ENCODE peak calls at places on chromosomes 12 and 14, in five cellular contexts. One of them, this sample, is unnamed.

GRCh38 chr12:88884600-88884999 is 304.3 kb upstream of the KITLG start:
- DNase-seq in adrenal gland: no peak
- DNase-seq in uterus: no peak
- DNase-seq in transverse colon: no peak
- DNase-seq in breast epithelium: no peak
- DNase-seq in this sample: no peak

GRCh38 chr14:78959674-78960264 is 789.6 kb downstream of the NRXN3 start:
- DNase-seq in adrenal gland: peak
- DNase-seq in uterus: peak
- DNase-seq in breast epithelium: peak
- DNase-seq in transverse colon: peak
- DNase-seq in this sample: no peak

GRCh38 chr12:51521554-51522276 is 69.3 kb upstream of the SCN8A start:
- DNase-seq in adrenal gland: no peak
- DNase-seq in transverse colon: no peak
- DNase-seq in uterus: no peak
- DNase-seq in breast epithelium: no peak
- DNase-seq in this sample: no peak

GRCh38 chr12:74896186-74896585 is 313.5 kb downstream of the KCNC2 start:
- DNase-seq in uterus: no peak
- DNase-seq in adrenal gland: no peak
- DNase-seq in transverse colon: no peak
- DNase-seq in breast epithelium: no peak
- DNase-seq in this sample: no peak

GRCh38 chr12:62724947-62725447 is 210.0 kb downstream of the PPM1H start:
- DNase-seq in transverse colon: peak
- DNase-seq in breast epithelium: peak
- DNase-seq in uterus: peak
- DNase-seq in adrenal gland: no peak
- DNase-seq in this sample: no peak

GRCh38 chr12:75116611-75117010 is 93.0 kb downstream of the KCNC2 start:
- DNase-seq in uterus: no peak
- DNase-seq in transverse colon: no peak
- DNase-seq in adrenal gland: no peak
- DNase-seq in breast epithelium: no peak
- DNase-seq in this sample: no peak

GRCh38 chr12:80241576-80242273 is 142.4 kb downstream of the OTOGL start:
- DNase-seq in adrenal gland: no peak
- DNase-seq in transverse colon: no peak
- DNase-seq in uterus: no peak
- DNase-seq in breast epithelium: no peak
- DNase-seq in this sample: no peak

GRCh38 chr12:108348842-108349241 is 9.7 kb upstream of the CMKLR1 start:
- DNase-seq in adrenal gland: no peak
- DNase-seq in breast epithelium: no peak
- DNase-seq in transverse colon: no peak
- DNase-seq in uterus: no peak
- DNase-seq in this sample: no peak

GRCh38 chr12:47988073-47989022 is 15.9 kb downstream of the COL2A1 start:
- DNase-seq in transverse colon: no peak
- DNase-seq in adrenal gland: no peak
- DNase-seq in breast epithelium: no peak
- DNase-seq in uterus: no peak
- DNase-seq in this sample: no peak

GRCh38 chr12:102883204-102883799 is 33.7 kb downstream of the PAH start:
- DNase-seq in breast epithelium: peak
- DNase-seq in adrenal gland: peak
- DNase-seq in uterus: peak
- DNase-seq in transverse colon: peak
- DNase-seq in this sample: no peak

GRCh38 chr14:88553886-88554457 is 835 bp downstream of the PTPN21 start:
- DNase-seq in adrenal gland: no peak
- DNase-seq in uterus: no peak
- DNase-seq in transverse colon: no peak
- DNase-seq in breast epithelium: no peak
- DNase-seq in this sample: no peak

GRCh38 chr12:92570056-92570753 is 132.6 kb upstream of the PLEKHG7 start:
- DNase-seq in uterus: peak
- DNase-seq in transverse colon: peak
- DNase-seq in breast epithelium: peak
- DNase-seq in adrenal gland: peak
- DNase-seq in this sample: no peak

GRCh38 chr12:26124491-26125450 is at the start of gene BHLHE41:
- DNase-seq in transverse colon: peak
- DNase-seq in uterus: peak
- DNase-seq in adrenal gland: peak
- DNase-seq in breast epithelium: peak
- DNase-seq in this sample: peak

GRCh38 chr14:91065266-91065665 is 4.8 kb upstream of the RPS6KA5 start:
- DNase-seq in transverse colon: no peak
- DNase-seq in uterus: peak
- DNase-seq in breast epithelium: peak
- DNase-seq in adrenal gland: no peak
- DNase-seq in this sample: no peak

GRCh38 chr12:105270671-105271255 is 34.8 kb upstream of the APPL2 start:
- DNase-seq in breast epithelium: no peak
- DNase-seq in transverse colon: no peak
- DNase-seq in uterus: no peak
- DNase-seq in adrenal gland: no peak
- DNase-seq in this sample: no peak

GRCh38 chr12:39986674-39987073 is 119.2 kb downstream of the SLC2A13 start:
- DNase-seq in breast epithelium: no peak
- DNase-seq in adrenal gland: no peak
- DNase-seq in uterus: no peak
- DNase-seq in transverse colon: no peak
- DNase-seq in this sample: no peak

GRCh38 chr12:49662998-49663843 is 39.9 kb downstream of the PRPF40B start:
- DNase-seq in uterus: peak
- DNase-seq in transverse colon: peak
- DNase-seq in adrenal gland: peak
- DNase-seq in breast epithelium: peak
- DNase-seq in this sample: no peak

GRCh38 chr12:49872781-49873181 is 29.9 kb upstream of the BCDIN3D start:
- DNase-seq in breast epithelium: no peak
- DNase-seq in transverse colon: no peak
- DNase-seq in adrenal gland: no peak
- DNase-seq in uterus: peak
- DNase-seq in this sample: no peak

GRCh38 chr14:91405724-91406435 is 11.7 kb downstream of the CCDC88C start:
- DNase-seq in uterus: no peak
- DNase-seq in breast epithelium: no peak
- DNase-seq in transverse colon: no peak
- DNase-seq in adrenal gland: no peak
- DNase-seq in this sample: no peak

GRCh38 chr14:105336477-105337287 is 22.1 kb downstream of the PACS2 start:
- DNase-seq in adrenal gland: no peak
- DNase-seq in breast epithelium: no peak
- DNase-seq in transverse colon: no peak
- DNase-seq in uterus: no peak
- DNase-seq in this sample: no peak

GRCh38 chr12:89346741-89347324 is 5.5 kb downstream of the DUSP6 start:
- DNase-seq in adrenal gland: no peak
- DNase-seq in breast epithelium: no peak
- DNase-seq in uterus: peak
- DNase-seq in transverse colon: no peak
- DNase-seq in this sample: no peak

GRCh38 chr12:52564582-52564981 is 9.1 kb downstream of the KRT74 start:
- DNase-seq in uterus: no peak
- DNase-seq in transverse colon: no peak
- DNase-seq in breast epithelium: no peak
- DNase-seq in adrenal gland: no peak
- DNase-seq in this sample: no peak

GRCh38 chr12:52557481-52557880 is 4.5 kb upstream of the KRT71 start:
- DNase-seq in transverse colon: no peak
- DNase-seq in breast epithelium: no peak
- DNase-seq in adrenal gland: no peak
- DNase-seq in uterus: no peak
- DNase-seq in this sample: no peak

GRCh38 chr12:52559979-52560378 is 7.0 kb upstream of the KRT71 start:
- DNase-seq in transverse colon: no peak
- DNase-seq in uterus: no peak
- DNase-seq in breast epithelium: no peak
- DNase-seq in adrenal gland: no peak
- DNase-seq in this sample: no peak

GRCh38 chr12:52566847-52567291 is 6.8 kb downstream of the KRT74 start:
- DNase-seq in breast epithelium: no peak
- DNase-seq in transverse colon: no peak
- DNase-seq in uterus: no peak
- DNase-seq in adrenal gland: no peak
- DNase-seq in this sample: no peak

DNA sequence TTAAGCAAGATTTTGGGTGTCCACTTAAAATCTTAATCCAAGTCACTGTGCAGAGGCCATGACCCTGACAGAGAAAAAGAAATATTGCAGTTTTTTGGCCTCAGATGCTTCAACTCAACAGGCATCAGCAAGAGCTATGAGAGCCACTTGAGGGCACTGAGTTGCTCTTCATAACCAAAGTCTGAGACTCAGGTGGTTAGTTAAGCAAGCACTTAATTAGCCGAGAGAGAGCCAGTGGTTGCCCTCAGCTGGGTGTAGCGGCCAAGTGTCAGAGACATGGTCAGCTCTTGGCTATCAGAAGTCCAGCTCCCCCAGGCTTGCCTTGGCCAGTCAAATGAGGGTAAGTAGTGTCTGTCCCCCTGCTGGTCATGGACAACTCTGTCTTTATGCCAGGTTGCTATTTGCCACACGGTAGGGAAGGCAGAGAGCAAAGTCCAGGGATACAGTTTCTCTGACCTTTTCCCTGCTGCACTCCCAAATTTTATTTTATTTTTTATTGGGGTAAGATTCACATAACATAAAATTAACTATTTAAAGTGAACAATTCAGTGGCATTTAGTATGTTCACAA is 9.0 kb upstream of the KRT71 start:
- DNase-seq in breast epithelium: no peak
- DNase-seq in adrenal gland: no peak
- DNase-seq in transverse colon: no peak
- DNase-seq in uterus: no peak
- DNase-seq in this sample: no peak
- TF ChIP-seq CTCF in breast epithelium: no peak
- TF ChIP-seq CTCF in adrenal gland: no peak
- TF ChIP-seq CTCF in transverse colon: peak
- TF ChIP-seq CTCF in uterus: no peak
- TF ChIP-seq CTCF in this sample: peak

DNA sequence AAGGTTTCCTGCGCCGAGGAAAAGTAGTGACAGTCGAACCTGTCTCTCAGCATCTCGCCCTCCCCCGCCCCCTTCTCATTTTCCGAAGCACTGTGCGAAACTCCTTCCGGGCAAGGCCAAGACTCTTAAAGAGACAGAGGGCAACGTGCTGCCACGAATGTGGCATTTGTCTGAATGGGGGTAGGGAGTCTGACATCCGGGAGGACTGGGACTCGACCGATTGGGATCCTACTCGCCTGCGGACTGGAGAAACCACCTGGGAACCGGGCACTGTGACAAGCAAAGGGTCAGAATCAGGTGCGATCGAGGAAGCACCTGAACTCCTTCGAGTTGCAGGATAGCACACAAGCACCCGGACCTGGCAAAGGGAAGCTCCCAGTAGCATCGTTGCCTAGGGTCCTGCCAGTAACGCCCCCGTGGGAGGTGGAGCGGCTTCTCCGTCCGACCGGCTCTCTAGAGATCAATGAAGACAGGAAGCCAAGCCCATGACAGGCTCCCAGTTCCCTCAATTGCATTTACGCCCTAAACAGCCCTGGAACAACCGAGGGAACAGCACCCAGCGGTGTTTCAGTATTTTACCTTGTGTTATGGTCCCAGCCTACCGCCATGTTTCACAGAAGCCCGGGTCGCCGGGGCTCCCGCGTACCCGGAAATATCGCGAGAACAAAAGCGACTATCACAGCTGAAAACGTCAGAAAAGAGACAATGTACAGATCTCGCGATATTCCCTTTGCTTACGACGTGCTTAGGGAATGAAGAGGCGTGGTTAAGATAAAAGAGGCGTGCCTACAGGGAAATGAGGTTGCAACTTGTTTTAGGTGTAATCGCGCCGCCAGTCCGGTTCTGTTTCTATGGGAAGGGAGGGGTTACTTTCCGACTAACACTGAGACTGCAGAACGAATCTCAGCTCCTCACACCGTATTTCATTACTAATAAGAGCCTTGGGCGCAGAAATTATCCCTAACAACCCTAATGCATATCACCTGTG is at the start of gene ERGIC2:
- DNase-seq in breast epithelium: peak
- DNase-seq in transverse colon: peak
- DNase-seq in uterus: peak
- DNase-seq in adrenal gland: peak
- DNase-seq in this sample: peak
- TF ChIP-seq POLR2A in breast epithelium: peak
- TF ChIP-seq POLR2A in transverse colon: peak
- TF ChIP-seq POLR2A in uterus: peak
- TF ChIP-seq POLR2A in adrenal gland: no peak
- TF ChIP-seq POLR2A in this sample: peak

GRCh38 chr12:118840399-118840798 is 140.9 kb upstream of the SRRM4 start:
- DNase-seq in transverse colon: no peak
- DNase-seq in uterus: no peak
- DNase-seq in breast epithelium: no peak
- DNase-seq in adrenal gland: no peak
- DNase-seq in this sample: no peak
- TF ChIP-seq CTCF in transverse colon: no peak
- TF ChIP-seq CTCF in uterus: no peak
- TF ChIP-seq CTCF in breast epithelium: no peak
- TF ChIP-seq CTCF in adrenal gland: no peak
- TF ChIP-seq CTCF in this sample: no peak

DNA sequence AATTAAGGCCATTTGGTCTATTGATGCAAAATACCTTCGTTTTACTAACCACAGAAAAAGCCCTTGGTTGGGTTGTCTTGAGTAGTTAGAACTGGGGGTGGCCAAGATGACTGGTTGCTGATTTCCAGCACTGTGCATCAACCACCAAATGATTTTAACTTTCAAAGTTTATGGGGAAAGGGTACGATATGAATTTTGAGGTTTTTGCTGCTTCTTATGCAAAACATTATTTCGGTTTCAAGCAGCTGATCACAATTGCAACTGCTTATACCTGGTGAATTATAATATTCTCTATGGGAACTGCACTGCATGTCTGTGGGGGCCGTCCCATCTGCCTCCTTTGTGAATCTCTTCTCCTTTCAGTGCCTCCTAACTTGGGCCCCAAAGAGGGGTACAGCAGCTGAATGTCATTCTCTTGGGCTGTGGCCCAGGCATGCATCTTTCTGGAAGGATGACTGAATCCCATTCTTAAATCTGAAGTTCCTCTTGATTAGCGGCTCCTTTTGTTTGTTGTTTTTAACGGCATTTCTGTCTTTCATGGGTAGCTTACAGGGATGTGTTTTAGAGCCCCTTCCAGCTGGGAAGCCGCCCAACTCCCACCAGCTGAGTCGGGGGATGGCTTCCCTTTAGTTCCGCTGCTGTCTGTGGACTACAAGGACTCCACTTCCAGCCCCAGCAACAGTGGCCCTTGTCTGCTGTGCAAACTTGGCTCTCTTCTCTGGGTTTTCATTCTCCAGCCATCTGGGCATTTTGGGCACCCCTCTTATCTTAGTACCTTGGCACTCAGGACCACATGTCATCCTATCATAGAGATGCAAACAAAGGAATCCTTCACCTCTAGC is 479.8 kb downstream of the ZFP36L1 start:
- DNase-seq in transverse colon: no peak
- DNase-seq in adrenal gland: no peak
- DNase-seq in uterus: no peak
- DNase-seq in breast epithelium: no peak
- DNase-seq in this sample: no peak
- TF ChIP-seq POLR2A in transverse colon: no peak
- TF ChIP-seq POLR2A in adrenal gland: no peak
- TF ChIP-seq POLR2A in uterus: no peak
- TF ChIP-seq POLR2A in breast epithelium: no peak
- TF ChIP-seq POLR2A in this sample: no peak

This sample was measured in esophagus squamous epithelium.